ENCODE peak calls at places on chromosomes 11 and 22, in seven cellular contexts. M is CD8-positive, alpha-beta T cell; S is pancreas; K is activated naive CD8-positive, alpha-beta T cell treated with anti-CD3 and anti-CD28 coated beads, Interleukin-2, amount 50 U/mL, for 24 hours; H is Panc1; F is memory B cell; T is activated T-cell treated with anti-CD3 and anti-CD28 coated beads, Interleukin-2, amount 50 U/mL, for 4 hours. E is an unnamed sample.

GRCh38 chr11:95365346-95365745 is 134.3 kb upstream of the SESN3 start:
- ATAC-seq in M (no peak), S (no peak), K (no peak), H (no peak), F (no peak), T (no peak), E (no peak)

GRCh38 chr11:79092791-79093313 is 348.0 kb downstream of the TENM4 start:
- ATAC-seq in M (no peak), S (peak; percentile 70), K (no peak), H (no peak), F (no peak), T (no peak), E (peak; percentile 95)

GRCh38 chr11:96169250-96169649 is 173.7 kb downstream of the MAML2 start:
- ATAC-seq in M (no peak), S (peak; percentile 79), K (no peak), H (no peak), F (no peak), T (no peak), E (peak; percentile 39)

GRCh38 chr11:117299351-117300300 is 8.5 kb downstream of the BACE1-AS start:
- ATAC-seq in M (no peak), S (peak; percentile 78), K (no peak), H (peak; percentile 25), F (no peak), T (no peak), E (no peak)

GRCh38 chr22:49632199-49633009 is 195.3 kb downstream of the BRD1 start:
- ATAC-seq in M (no peak), S (peak; percentile 93), K (no peak), H (peak; percentile 84), F (no peak), T (no peak), E (peak; percentile 66)

GRCh38 chr11:31443802-31444201 is 65.6 kb downstream of the IMMP1L start:
- ATAC-seq in M (no peak), S (no peak), K (no peak), H (no peak), F (no peak), T (no peak), E (no peak)

GRCh38 chr11:102157219-102157618 is 47.0 kb downstream of the YAP1 start:
- ATAC-seq in M (no peak), S (peak; percentile 99), K (no peak), H (peak; percentile 90), F (no peak), T (no peak), E (peak; percentile 94)

GRCh38 chr11:47361419-47361818 is 8.9 kb upstream of the MYBPC3 start:
- ATAC-seq in M (no peak), S (no peak), K (no peak), H (peak; percentile 48), F (no peak), T (no peak), E (no peak)

GRCh38 chr11:132137981-132138313 is 767.5 kb downstream of the NTM start:
- ATAC-seq in M (no peak), S (no peak), K (no peak), H (no peak), F (no peak), T (no peak), E (no peak)